ENCODE peak calls at places on chromosomes 5 and 9, in seven cellular contexts. T, N, I, Z, U, W and L are unnamed samples.
A peak's percentile ranks its signal among the peaks of the same experiment; 100 is the strongest.

GRCh38 chr5:91255396-91256141 is 127.5 kb downstream of the ARRDC3 start:
- DNase-seq in T (no peak), N (no peak), I (no peak), Z (no peak), U (no peak), W (no peak), L (no peak)

GRCh38 chr5:108743344-108743743 is 4.4 kb upstream of the FER start:
- DNase-seq in T (no peak), N (peak; percentile 40), I (no peak), Z (no peak), U (no peak), W (no peak), L (no peak)

GRCh38 chr9:38404314-38404713 is 11.8 kb downstream of the ALDH1B1 start:
- DNase-seq in T (no peak), N (no peak), I (no peak), Z (no peak), U (no peak), W (no peak), L (no peak)

GRCh38 chr9:135103001-135103446 is 15.6 kb downstream of the OLFM1 start:
- DNase-seq in T (no peak), N (no peak), I (no peak), Z (no peak), U (no peak), W (no peak), L (no peak)

GRCh38 chr5:60842859-60843692 is 993 bp downstream of the ELOVL7 start:
- DNase-seq in T (no peak), N (peak; percentile 24), I (peak; percentile 38), Z (peak; percentile 5), U (no peak), W (no peak), L (no peak)

GRCh38 chr9:34507556-34507955 is 15.2 kb downstream of the ENHO start:
- DNase-seq in T (no peak), N (no peak), I (no peak), Z (no peak), U (no peak), W (no peak), L (no peak)

GRCh38 chr5:139150359-139150999 is 47.7 kb downstream of the SIL1 start:
- DNase-seq in T (no peak), N (no peak), I (no peak), Z (no peak), U (no peak), W (no peak), L (no peak)

GRCh38 chr5:127758884-127759283 is 55.7 kb downstream of the CCDC192 start:
- DNase-seq in T (no peak), N (no peak), I (peak; percentile 28), Z (no peak), U (no peak), W (no peak), L (no peak)

GRCh38 chr5:128596071-128596470 is 58.0 kb upstream of the FBN2 start:
- DNase-seq in T (no peak), N (no peak), I (peak; percentile 17), Z (peak; percentile 27), U (peak; percentile 20), W (no peak), L (no peak)

GRCh38 chr5:141824717-141825116 is 53.5 kb downstream of the PCDH1 start:
- DNase-seq in T (no peak), N (no peak), I (no peak), Z (no peak), U (no peak), W (no peak), L (no peak)

GRCh38 chr9:115192280-115192679 is 74.3 kb upstream of the TNC start:
- DNase-seq in T (no peak), N (no peak), I (no peak), Z (no peak), U (no peak), W (no peak), L (no peak)

GRCh38 chr5:96876292-96876850 is at the start of gene ERAP2:
- DNase-seq in T (no peak), N (no peak), I (peak; percentile 72), Z (peak; percentile 74), U (peak; percentile 52), W (no peak), L (no peak)

GRCh38 chr5:149750596-149750995 is 20.5 kb downstream of the PPARGC1B start:
- DNase-seq in T (no peak), N (no peak), I (no peak), Z (no peak), U (no peak), W (no peak), L (no peak)

GRCh38 chr5:180792965-180793287 is 9.7 kb downstream of the MGAT1 start:
- DNase-seq in T (no peak), N (no peak), I (no peak), Z (no peak), U (no peak), W (no peak), L (no peak)

GRCh38 chr9:123716339-123716738 is 213.6 kb downstream of the DENND1A start:
- DNase-seq in T (no peak), N (no peak), I (no peak), Z (no peak), U (peak; percentile 6), W (no peak), L (no peak)

GRCh38 chr5:57735754-57736153 is 253.1 kb upstream of the ACTBL2 start:
- DNase-seq in T (no peak), N (no peak), I (peak; percentile 89), Z (peak; percentile 91), U (peak; percentile 96), W (no peak), L (no peak)

GRCh38 chr5:154520861-154521453 is 42.9 kb upstream of the HAND1 start:
- DNase-seq in T (no peak), N (peak; percentile 90), I (peak; percentile 32), Z (peak; percentile 9), U (no peak), W (no peak), L (peak; percentile 73)

DNA sequence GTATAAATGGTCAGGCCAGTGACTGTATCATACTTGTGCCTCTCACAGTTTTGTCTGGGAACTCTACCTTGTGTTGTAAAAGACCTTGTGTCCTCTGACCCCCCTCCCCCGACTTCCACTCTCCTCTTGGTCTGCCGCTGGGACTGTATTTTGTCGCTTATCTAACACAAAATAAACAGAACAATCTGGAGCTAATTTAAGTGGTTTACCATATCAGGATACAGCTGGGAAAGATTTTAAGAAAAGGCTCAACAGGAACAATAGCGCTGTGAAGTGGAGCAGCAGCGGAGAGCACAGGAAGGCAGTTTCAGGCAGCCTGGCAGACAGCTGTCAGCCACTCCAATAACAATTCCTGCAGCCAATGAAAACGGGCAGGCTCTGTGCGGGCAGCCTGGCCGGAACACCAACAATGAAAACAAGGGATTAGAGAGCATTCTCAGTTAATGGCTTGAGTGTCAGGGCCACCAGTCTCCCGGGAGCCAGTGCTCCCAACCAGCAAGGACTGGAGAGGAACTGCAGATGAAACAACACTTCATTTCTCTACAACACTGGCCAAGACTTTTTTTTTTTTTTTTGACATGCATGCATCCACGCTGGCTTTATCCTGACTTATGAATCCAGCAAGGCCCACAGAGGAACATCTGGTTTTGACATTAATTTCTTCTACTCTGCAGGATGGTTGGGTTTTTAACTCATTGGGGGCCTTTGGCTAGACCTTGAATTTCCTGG is 76.8 kb downstream of the ARSB start:
- DNase-seq in T (no peak), N (peak; percentile 84), I (peak; percentile 55), Z (peak; percentile 86), U (peak; percentile 91), W (peak; percentile 68), L (no peak)
- H3K4me3 ChIP-seq in T (no peak overlapping the region), N (peak overlapping the region; percentile 24), I (peak overlapping the region; percentile 68), Z (no peak overlapping the region), U (peak overlapping the region; percentile 2), W (peak overlapping the region; percentile 50), L (no peak overlapping the region)

GRCh38 chr5:112971285-112971684 is 5.3 kb upstream of the DCP2 start:
- DNase-seq in T (no peak), N (no peak), I (no peak), Z (no peak), U (no peak), W (no peak), L (no peak)

GRCh38 chr5:112960861-112961504 is 15.6 kb upstream of the DCP2 start:
- DNase-seq in T (no peak), N (no peak), I (no peak), Z (no peak), U (no peak), W (no peak), L (no peak)

GRCh38 chr5:112967520-112968083 is 9.0 kb upstream of the DCP2 start:
- DNase-seq in T (no peak), N (no peak), I (no peak), Z (no peak), U (no peak), W (no peak), L (no peak)

GRCh38 chr5:112968411-112969106 is 8.0 kb upstream of the DCP2 start:
- DNase-seq in T (no peak), N (no peak), I (no peak), Z (no peak), U (peak; percentile 68), W (no peak), L (no peak)

DNA sequence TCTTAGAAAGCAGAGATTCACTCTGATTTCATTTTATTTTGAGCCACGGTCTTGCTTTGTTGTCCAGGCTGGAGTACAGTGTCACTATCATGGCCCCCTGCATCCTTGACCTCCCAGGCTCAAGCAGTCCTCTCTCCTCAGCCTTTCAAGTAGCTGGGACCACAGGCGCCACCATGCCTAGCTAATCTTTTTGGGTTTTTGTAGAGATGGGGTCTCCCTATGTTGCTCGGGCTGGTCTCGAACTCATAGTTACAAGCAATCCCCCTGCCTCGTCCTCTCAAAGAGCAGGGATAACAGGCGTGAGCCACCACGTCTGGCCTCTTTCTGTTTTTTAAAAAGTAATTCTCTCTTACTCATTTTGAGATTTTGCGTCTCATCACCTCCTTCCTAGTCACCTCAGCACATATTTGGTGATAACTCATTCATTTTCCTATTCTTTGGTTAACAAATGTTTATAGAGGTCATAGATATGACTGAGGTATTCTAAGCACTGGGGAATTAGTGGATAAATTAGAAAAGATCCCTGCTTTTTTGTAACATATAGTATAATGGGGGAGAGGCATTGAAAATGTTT is 10.8 kb upstream of the DCP2 start:
- DNase-seq in T (no peak), N (no peak), I (no peak), Z (no peak), U (no peak), W (no peak), L (no peak)
- H3K4me1 ChIP-seq in T (peaks cover 5% of the 10 kb centered on the region), N (peaks cover 3% of the 10 kb centered on the region), I (peaks cover 9% of the 10 kb centered on the region), Z (peaks cover 3% of the 10 kb centered on the region), U (peaks cover 20% of the 10 kb centered on the region), W (peaks cover 11% of the 10 kb centered on the region), L (no peaks in the 10 kb centered on the region)

GRCh38 chr5:151189151-151189550 is 31.6 kb upstream of the ANXA6 start:
- DNase-seq in T (no peak), N (no peak), I (no peak), Z (no peak), U (no peak), W (no peak), L (no peak)
- H3K9me3 ChIP-seq in T (no peaks in the 10 kb centered on the region), N (no peaks in the 10 kb centered on the region), I (peaks cover 3% of the 10 kb centered on the region), Z (no peaks in the 10 kb centered on the region), U (peaks cover 3% of the 10 kb centered on the region), W (peaks cover 27% of the 10 kb centered on the region), L (no peaks in the 10 kb centered on the region)

DNA sequence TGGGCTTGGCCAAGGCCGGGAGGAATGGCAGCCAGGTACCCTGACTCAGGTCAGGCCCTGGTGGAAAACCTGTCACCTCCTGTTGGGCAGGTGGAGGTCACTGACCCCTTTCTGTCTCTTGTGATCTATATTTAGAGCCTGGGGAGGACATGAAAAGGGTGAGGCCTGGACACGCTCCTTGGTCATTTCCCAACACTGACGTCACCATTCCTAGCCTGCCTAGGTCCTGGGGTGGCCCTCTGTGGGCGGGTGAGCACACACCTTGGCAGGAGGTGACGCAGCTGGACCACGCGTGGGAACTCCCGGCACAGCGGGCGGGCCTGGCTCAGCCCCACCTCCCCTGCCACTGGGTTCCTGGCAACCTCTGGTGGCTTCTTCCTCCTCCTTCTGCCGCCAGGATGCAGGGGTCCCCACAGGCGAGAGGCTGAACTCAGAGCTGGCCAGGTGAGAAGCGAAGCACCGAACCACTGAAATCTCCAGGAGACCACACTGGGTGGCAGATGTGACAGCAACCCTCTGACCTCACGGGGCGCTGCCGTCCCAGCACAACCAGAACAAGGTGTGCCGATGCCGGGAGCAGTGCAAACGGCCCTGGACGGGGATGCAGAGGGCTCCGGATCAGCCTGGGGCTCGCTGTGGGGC is 6.4 kb upstream of the RALGDS start:
- DNase-seq in T (peak; percentile 68), N (no peak), I (peak; percentile 55), Z (no peak), U (no peak), W (no peak), L (peak; percentile 86)
- H3K4me3 ChIP-seq in T (no peak overlapping the region), N (no peak overlapping the region), I (no peak overlapping the region), Z (no peak overlapping the region), U (no peak overlapping the region), W (peak overlapping the region; percentile 52), L (no peak overlapping the region)